ENCODE peak calls at places on chromosomes 1 and 21, in eight cellular contexts. S is AG10803, B is Right ventricle myocardium superior, D is posterior vena cava, Y is HFFc6, H is tibial nerve, P is HL-60, Q is memory B cell. W is an unnamed sample.

GRCh38 chr1:228337711-228338520 is 68.7 kb downstream of the TRIM11 start:
- DNase-seq in P (no peak), S (no peak), B (peak; percentile 40), H (no peak), Y (no peak), D (peak; percentile 71), Q (no peak), W (no peak)

GRCh38 chr1:218347316-218347712 is 2.2 kb downstream of the TGFB2 start:
- DNase-seq in D (no peak), S (no peak), H (no peak), Y (no peak), Q (no peak), B (no peak), P (no peak), W (no peak)

GRCh38 chr1:223748773-223749733 is 36.7 kb downstream of the CAPN2 start:
- DNase-seq in D (peak; percentile 92), B (peak; percentile 86), Y (no peak), P (peak; percentile 42), S (peak; percentile 46), Q (peak; percentile 64), H (peak; percentile 52), W (no peak)

GRCh38 chr1:20194224-20194623 is 7.9 kb upstream of the PLA2G2C start:
- DNase-seq in Q (no peak), P (no peak), D (no peak), B (no peak), Y (no peak), S (no peak), H (no peak), W (no peak)

GRCh38 chr1:8431028-8431427 is 113.1 kb downstream of the SLC45A1 start:
- DNase-seq in B (no peak), H (no peak), Y (no peak), S (no peak), D (no peak), Q (peak; percentile 26), P (peak; percentile 58), W (no peak)

GRCh38 chr1:1880617-1881312 is 10.1 kb downstream of the GNB1 start:
- DNase-seq in Q (no peak), S (no peak), Y (no peak), P (no peak), D (no peak), H (no peak), B (no peak), W (no peak)

GRCh38 chr1:65458730-65459396 is 38.4 kb downstream of the LEPR start:
- DNase-seq in Y (no peak), Q (no peak), D (no peak), P (no peak), S (peak; percentile 57), H (no peak), B (no peak), W (no peak)

GRCh38 chr1:12369258-12369657 is 139.4 kb downstream of the VPS13D start:
- DNase-seq in P (no peak), D (no peak), Q (no peak), H (no peak), S (no peak), B (no peak), Y (no peak), W (no peak)

GRCh38 chr1:201766117-201766863 is 62.7 kb upstream of the IPO9 start:
- DNase-seq in Y (peak; percentile 79), B (no peak), P (no peak), S (peak; percentile 97), H (peak; percentile 30), D (no peak), Q (no peak), W (no peak)

GRCh38 chr1:61812916-61813315 is 70.6 kb downstream of the PATJ start:
- DNase-seq in Y (no peak), Q (no peak), D (no peak), P (no peak), B (no peak), S (no peak), H (no peak), W (no peak)

GRCh38 chr1:22450421-22451021 is 1.1 kb upstream of the ZBTB40 start:
- DNase-seq in Y (no peak), B (no peak), Q (no peak), S (no peak), D (no peak), P (no peak), H (no peak), W (no peak)

GRCh38 chr21:43754948-43755781 is 20.9 kb downstream of the CSTB start:
- DNase-seq in B (no peak), S (no peak), P (no peak), Q (no peak), D (no peak), Y (no peak), H (no peak), W (no peak)

GRCh38 chr1:45403298-45404079 is 63.2 kb upstream of the MUTYH start:
- DNase-seq in Y (no peak), D (no peak), P (no peak), B (no peak), H (no peak), Q (no peak), S (no peak), W (no peak)

GRCh38 chr1:38746966-38747600 is 112.5 kb downstream of the RRAGC start:
- DNase-seq in H (no peak), D (no peak), P (no peak), Q (no peak), B (no peak), Y (no peak), S (no peak), W (peak; percentile 46)

W was measured in NCI-H1436.